ENCODE peak calls at places on chromosomes 2 and 18, in six cellular contexts. N is K562; M is CD8-positive, alpha-beta memory T cell; Z is breast epithelium; O is CD4-positive, alpha-beta memory T cell; D is GM23248. A is an unnamed sample. For H3K9me3, the result is how much of the 10 kb centered on the place peaks cover.

GRCh38 chr2:217525076-217525475 is 477.7 kb downstream of the TNS1 start:
- DNase-seq in D (no peak), N (no peak), M (no peak), Z (no peak), O (no peak), A (no peak)

GRCh38 chr18:58161659-58162058 is 117.6 kb downstream of the NEDD4L start:
- DNase-seq in M (no peak), N (peak), O (no peak), Z (no peak), D (no peak), A (no peak)

GRCh38 chr2:101546376-101547058 is 71.6 kb upstream of the RFX8 start:
- DNase-seq in M (no peak), N (no peak), Z (no peak), O (no peak), D (peak), A (no peak)

GRCh38 chr2:220163486-220163885 is 536.1 kb downstream of the SLC4A3 start:
- DNase-seq in M (no peak), O (no peak), Z (no peak), N (no peak), D (peak), A (no peak)

GRCh38 chr2:174117951-174118930 is 130.1 kb downstream of the OLA1 start:
- DNase-seq in M (no peak), O (no peak), Z (no peak), D (peak), N (no peak), A (no peak)

GRCh38 chr2:143513081-143513480 is 383.9 kb downstream of the ARHGAP15 start:
- DNase-seq in O (no peak), N (peak), Z (no peak), D (peak), M (no peak), A (peak)

GRCh38 chr2:229492034-229492433 is 220.9 kb upstream of the PID1 start:
- DNase-seq in O (no peak), N (no peak), M (no peak), Z (no peak), D (no peak), A (no peak)

GRCh38 chr2:223601932-223602676 is at the start of gene SCG2:
- DNase-seq in M (peak), Z (peak), N (peak), O (peak), D (peak), A (peak)

GRCh38 chr2:73987109-73987947 is 2.6 kb downstream of the TET3 start:
- DNase-seq in D (no peak), O (peak), Z (peak), M (peak), N (peak), A (peak)

GRCh38 chr2:176239016-176239415 is 30.2 kb upstream of the MTX2 start:
- DNase-seq in D (no peak), O (no peak), N (no peak), M (no peak), Z (no peak), A (no peak)

GRCh38 chr2:111069722-111070121 is 51.0 kb upstream of the BCL2L11 start:
- DNase-seq in O (no peak), M (no peak), Z (no peak), N (peak), D (no peak), A (no peak)

GRCh38 chr2:145682536-145683157 is 1162.7 kb upstream of the ZEB2 start:
- DNase-seq in Z (no peak), N (no peak), M (no peak), O (no peak), D (peak), A (no peak)

GRCh38 chr2:172969609-172970008 is 106.0 kb upstream of the MAP3K20 start:
- DNase-seq in D (peak), O (no peak), M (no peak), N (no peak), Z (no peak), A (no peak)

GRCh38 chr2:121266543-121267106 is 18.4 kb downstream of the TFCP2L1 start:
- DNase-seq in O (no peak), Z (peak), M (no peak), N (no peak), D (peak), A (no peak)

GRCh38 chr2:47471429-47472116 is 68.6 kb downstream of the MSH2 start:
- DNase-seq in M (no peak), Z (no peak), D (no peak), N (no peak), O (no peak), A (no peak)

GRCh38 chr2:177467646-177468045 is 75.1 kb downstream of the AGPS start:
- DNase-seq in D (peak), N (no peak), M (no peak), Z (no peak), O (no peak), A (no peak)

GRCh38 chr18:49647496-49648168 is 85.8 kb downstream of the LIPG start:
- DNase-seq in N (no peak), Z (no peak), D (peak), M (no peak), O (no peak), A (no peak)

GRCh38 chr2:226411727-226412360 is 387.8 kb downstream of the IRS1 start:
- DNase-seq in D (peak), N (no peak), Z (no peak), M (no peak), O (no peak), A (no peak)

GRCh38 chr2:58376592-58376991 is 135.5 kb upstream of the FANCL start:
- DNase-seq in M (no peak), Z (no peak), D (peak), N (no peak), O (no peak), A (no peak)

GRCh38 chr2:120893874-120894584 is 158.4 kb downstream of the GLI2 start:
- DNase-seq in N (no peak), O (no peak), Z (no peak), D (no peak), M (no peak), A (peak)

GRCh38 chr18:36593641-36594040 is 235.2 kb downstream of the TPGS2 start:
- DNase-seq in Z (no peak), O (no peak), D (no peak), M (no peak), N (no peak), A (no peak)

GRCh38 chr2:6143812-6144211 is 451.6 kb downstream of the SOX11 start:
- DNase-seq in D (no peak), N (no peak), O (no peak), Z (no peak), M (no peak), A (no peak)

GRCh38 chr2:74763962-74764428 is 69.9 kb upstream of the HK2 start:
- DNase-seq in D (no peak), Z (no peak), M (no peak), N (no peak), O (no peak), A (peak)

GRCh38 chr2:30252723-30253688 is 21.7 kb downstream of the LBH start:
- DNase-seq in O (peak), Z (no peak), M (no peak), D (peak), N (peak), A (peak)

GRCh38 chr2:28665041-28665704 is 86.5 kb upstream of the PPP1CB start:
- DNase-seq in M (no peak), N (no peak), D (peak), O (no peak), Z (no peak), A (peak)

GRCh38 chr2:20597868-20598183 is 53.1 kb downstream of the HS1BP3 start:
- DNase-seq in O (no peak), Z (no peak), N (no peak), M (no peak), D (no peak), A (no peak)

GRCh38 chr2:204892506-204893255 is 347.4 kb downstream of the PARD3B start:
- DNase-seq in M (no peak), N (no peak), D (peak), O (peak), Z (no peak), A (no peak)

GRCh38 chr2:152347076-152347475 is 12.1 kb downstream of the FMNL2 start:
- DNase-seq in Z (no peak), M (no peak), O (no peak), N (no peak), D (peak), A (no peak)

GRCh38 chr2:25726511-25726910 is 53.1 kb upstream of the DTNB start:
- DNase-seq in Z (no peak), M (no peak), D (no peak), O (no peak), N (no peak), A (no peak)

GRCh38 chr18:34131008-34131407 is 93.7 kb downstream of the NOL4 start:
- DNase-seq in M (no peak), D (no peak), N (no peak), O (no peak), Z (no peak), A (no peak)

GRCh38 chr18:50071393-50071792 is 123.6 kb downstream of the MYO5B start:
- DNase-seq in N (peak), M (no peak), D (no peak), O (no peak), Z (no peak), A (no peak)

GRCh38 chr18:55487997-55488396 is 100.0 kb downstream of the TCF4 start:
- DNase-seq in Z (no peak), N (no peak), M (no peak), D (no peak), O (no peak), A (no peak)

GRCh38 chr2:99573624-99574251 is 83.9 kb upstream of the REV1 start:
- DNase-seq in D (no peak), N (no peak), M (no peak), O (no peak), Z (no peak), A (no peak)

GRCh38 chr18:62009521-62009920 is 116.7 kb upstream of the RNF152 start:
- DNase-seq in O (no peak), M (no peak), N (no peak), Z (no peak), D (no peak), A (no peak)

GRCh38 chr2:145680276-145680675 is 1160.4 kb upstream of the ZEB2 start:
- DNase-seq in Z (no peak), D (no peak), M (no peak), N (no peak), O (no peak), A (no peak)

GRCh38 chr2:11647834-11648600 is 22.0 kb downstream of the NTSR2 start:
- DNase-seq in D (peak), M (no peak), Z (no peak), N (no peak), O (no peak), A (no peak)

DNA sequence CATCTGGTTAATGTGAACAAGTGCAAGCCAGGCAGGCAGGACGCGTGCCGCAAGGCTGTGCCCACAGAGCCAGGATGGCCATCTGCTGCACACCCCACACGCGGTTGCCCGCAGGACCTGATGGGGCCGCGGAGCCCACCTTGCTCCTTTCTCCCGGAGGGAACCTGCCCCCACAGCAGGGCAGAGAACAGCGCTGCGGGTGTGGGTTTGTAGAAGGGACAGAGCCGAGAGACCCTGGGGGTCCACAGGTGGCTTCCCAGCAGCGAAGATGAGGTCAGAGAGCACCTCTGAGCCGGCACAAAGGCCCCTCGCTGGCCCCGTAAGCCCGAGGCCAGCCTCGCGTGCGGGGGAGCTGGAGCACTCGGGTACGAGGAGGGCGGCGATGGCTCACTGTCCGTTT is 460.8 kb upstream of the SALL3 start:
- DNase-seq in N (no peak), O (no peak), M (no peak), D (no peak), Z (no peak), A (no peak)
- H3K9me3 ChIP-seq in N (under half), O (under half), M (under half), D (under half), Z (under half), A (under half)

GRCh38 chr2:112136081-112136480 is 2.1 kb upstream of the FBLN7 start:
- DNase-seq in D (no peak), N (no peak), Z (no peak), M (no peak), O (no peak), A (no peak)

GRCh38 chr2:112138143-112139032 is at the start of gene FBLN7:
- DNase-seq in M (no peak), N (no peak), D (peak), O (no peak), Z (no peak), A (no peak)

GRCh38 chr2:112140413-112140802 is 2.2 kb downstream of the FBLN7 start:
- DNase-seq in D (no peak), M (no peak), O (no peak), Z (no peak), N (no peak), A (no peak)

GRCh38 chr2:112140899-112141622 is 2.9 kb downstream of the FBLN7 start:
- DNase-seq in N (no peak), M (no peak), D (no peak), O (no peak), Z (no peak), A (no peak)

DNA sequence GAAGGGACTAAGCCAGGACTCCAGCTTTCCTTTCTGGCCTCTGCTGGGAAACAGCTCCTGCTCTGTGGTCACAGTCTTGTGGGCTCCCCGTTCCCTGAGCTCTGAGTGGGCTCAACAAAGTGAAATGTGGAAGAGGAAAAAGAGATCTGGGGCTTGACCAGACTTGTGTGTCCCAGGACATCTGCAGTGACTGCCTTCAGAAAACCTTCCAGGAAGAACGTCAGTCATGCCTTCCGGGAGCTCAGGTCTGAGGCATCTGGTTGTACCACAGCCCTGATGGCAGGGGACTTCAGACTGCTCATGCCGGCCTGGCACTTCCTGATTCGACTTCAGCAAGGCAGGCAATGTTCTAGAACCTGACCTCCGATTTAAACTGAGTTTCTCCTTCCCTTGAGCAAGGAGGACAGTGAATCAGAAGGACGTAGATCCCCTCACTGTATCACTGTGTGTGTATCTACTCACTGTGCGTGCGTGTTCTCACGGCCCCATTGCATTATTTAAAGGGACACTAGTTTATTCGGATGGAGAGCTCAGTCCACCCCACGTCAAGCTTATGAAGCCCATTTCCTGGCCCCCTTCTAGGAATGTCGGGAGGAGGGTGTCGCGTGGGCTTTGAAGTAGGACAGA is 556 bp upstream of the FBLN7 start:
- DNase-seq in M (no peak), N (peak), O (no peak), Z (no peak), D (peak), A (no peak)
- H3K4me3 ChIP-seq in M (peak), N (no peak), O (peak), Z (peak), D (peak), A (peak)

DNA sequence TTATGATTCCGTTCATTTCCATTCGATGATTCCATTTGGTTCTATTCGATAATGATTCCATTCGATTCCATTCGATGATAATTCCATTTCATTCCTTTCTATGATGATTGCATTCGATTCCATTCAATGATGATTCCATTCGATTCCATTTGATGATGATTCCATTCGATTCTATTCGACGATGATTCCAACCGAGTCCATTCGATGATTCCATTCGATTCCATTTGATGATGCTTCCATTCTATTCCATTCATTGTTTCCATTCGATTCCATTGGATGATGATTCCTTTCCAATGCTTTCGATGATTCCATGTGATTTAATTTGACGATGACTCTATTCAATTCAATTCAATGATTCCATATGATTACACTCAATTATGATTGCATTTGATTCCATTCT is 1093.5 kb downstream of the RPIA start:
- DNase-seq in O (no peak), M (no peak), Z (no peak), D (no peak), N (no peak), A (no peak)
- H3K9me3 ChIP-seq in O (half or more), M (under half), Z (half or more), D (under half), N (under half), A (under half)

GRCh38 chr2:162916286-162916801 is 77.8 kb upstream of the KCNH7 start:
- DNase-seq in Z (no peak), M (no peak), D (no peak), O (no peak), N (no peak), A (peak)
- H3K4me3 ChIP-seq in Z (no peak), M (no peak), D (no peak), O (no peak), N (no peak), A (no peak)

A was measured in right cardiac atrium.